ENCODE peak calls at places on chromosome X, in six cellular contexts. W is right atrium auricular region, Z is tibial nerve, B is epithelial cell of proximal tubule, Q is BE2C, A is A549. T is an unnamed sample.

GRCh38 chrX:150525061-150525919 is 43.1 kb upstream of the MTM1 start:
- DNase-seq in A (no peak), B (no peak), Q (no peak), Z (no peak), W (no peak), T (no peak)

GRCh38 chrX:9786839-9787635 is 808 bp downstream of the SHROOM2 start:
- DNase-seq in Q (no peak), A (no peak), W (no peak), B (no peak), Z (no peak), T (no peak)

GRCh38 chrX:152600853-152601635 is 36.7 kb upstream of the GABRQ start:
- DNase-seq in Q (no peak), W (no peak), Z (no peak), B (no peak), A (no peak), T (peak; percentile 5)

GRCh38 chrX:17668929-17669328 is 68.4 kb upstream of the SCML1 start:
- DNase-seq in A (no peak), W (no peak), Z (no peak), Q (no peak), B (no peak), T (no peak)

GRCh38 chrX:20315140-20315539 is 48.4 kb upstream of the RPS6KA3 start:
- DNase-seq in W (no peak), A (no peak), B (no peak), Q (no peak), Z (no peak), T (no peak)

GRCh38 chrX:101291204-101291603 is at the start of gene TAF7L:
- DNase-seq in A (no peak), W (no peak), B (no peak), Z (no peak), Q (no peak), T (no peak)

GRCh38 chrX:134544614-134545255 is 84.8 kb downstream of the HPRT1 start:
- DNase-seq in Q (no peak), B (no peak), W (peak; percentile 44), Z (no peak), A (no peak), T (peak; percentile 53)

GRCh38 chrX:28802625-28803024 is 215.4 kb downstream of the IL1RAPL1 start:
- DNase-seq in Z (no peak), B (no peak), A (no peak), W (no peak), Q (no peak), T (no peak)

GRCh38 chrX:41110801-41111625 is 25.8 kb downstream of the USP9X start:
- DNase-seq in A (no peak), Z (no peak), W (no peak), Q (no peak), B (no peak), T (no peak)

GRCh38 chrX:45668686-45669443 is 468.2 kb upstream of the DIPK2B start:
- DNase-seq in Z (no peak), Q (no peak), A (no peak), W (no peak), B (no peak), T (no peak)

GRCh38 chrX:63250253-63250868 is 100.8 kb downstream of the SPIN4 start:
- DNase-seq in A (peak; percentile 4), Z (no peak), B (peak; percentile 30), Q (peak; percentile 50), W (no peak), T (peak; percentile 35)

GRCh38 chrX:46642145-46642544 is 68.6 kb downstream of the CHST7 start:
- DNase-seq in W (no peak), Z (no peak), B (no peak), Q (no peak), A (peak; percentile 7), T (no peak)

GRCh38 chrX:4091046-4091760 is 377.8 kb upstream of the PRKX start:
- DNase-seq in Z (no peak), B (no peak), A (no peak), Q (no peak), W (no peak), T (no peak)

GRCh38 chrX:105608745-105609144 is 213.6 kb upstream of the NRK start:
- DNase-seq in A (no peak), B (no peak), Z (no peak), Q (no peak), W (no peak), T (no peak)

GRCh38 chrX:1378306-1378758 is 13.6 kb downstream of the SLC25A6 start:
- DNase-seq in Q (no peak), A (no peak), B (no peak), W (no peak), Z (no peak), T (no peak)

GRCh38 chrX:39726810-39727209 is 370.9 kb downstream of the BCOR start:
- DNase-seq in Z (no peak), Q (peak; percentile 48), W (no peak), A (no peak), B (no peak), T (no peak)

GRCh38 chrX:150610038-150610437 is 41.6 kb downstream of the MTM1 start:
- DNase-seq in A (no peak), W (no peak), Q (no peak), Z (no peak), B (no peak), T (no peak)

GRCh38 chrX:47568656-47569295 is 7.8 kb downstream of the ARAF start:
- DNase-seq in A (peak; percentile 29), Q (peak; percentile 37), B (no peak), Z (no peak), W (no peak), T (peak; percentile 24)

GRCh38 chrX:39309721-39310152 is 508.5 kb downstream of the MID1IP1 start:
- DNase-seq in W (no peak), Z (no peak), B (no peak), Q (peak; percentile 19), A (no peak), T (peak; percentile 6)

GRCh38 chrX:150506020-150506419 is 62.4 kb upstream of the MTM1 start:
- DNase-seq in Z (no peak), B (no peak), W (no peak), Q (no peak), A (no peak), T (no peak)

GRCh38 chrX:104565791-104566687 is at the start of gene IL1RAPL2:
- DNase-seq in B (no peak), Q (peak; percentile 28), W (no peak), A (peak; percentile 38), Z (no peak), T (peak; percentile 68)

GRCh38 chrX:84187501-84188319 is at the start of gene RPS6KA6:
- DNase-seq in Q (peak; percentile 58), A (peak; percentile 17), W (no peak), Z (no peak), B (no peak), T (peak; percentile 63)

GRCh38 chrX:84189125-84189524 is 1.1 kb upstream of the RPS6KA6 start:
- DNase-seq in Z (no peak), W (no peak), B (no peak), Q (no peak), A (no peak), T (no peak)

GRCh38 chrX:84188320-84188834 is 378 bp upstream of the RPS6KA6 start:
- DNase-seq in A (peak; percentile 48), Q (peak; percentile 78), Z (no peak), B (no peak), W (no peak), T (peak; percentile 71)

GRCh38 chrX:84182521-84182920 is 5.5 kb downstream of the RPS6KA6 start:
- DNase-seq in B (no peak), Z (no peak), Q (no peak), A (no peak), W (no peak), T (no peak)

DNA sequence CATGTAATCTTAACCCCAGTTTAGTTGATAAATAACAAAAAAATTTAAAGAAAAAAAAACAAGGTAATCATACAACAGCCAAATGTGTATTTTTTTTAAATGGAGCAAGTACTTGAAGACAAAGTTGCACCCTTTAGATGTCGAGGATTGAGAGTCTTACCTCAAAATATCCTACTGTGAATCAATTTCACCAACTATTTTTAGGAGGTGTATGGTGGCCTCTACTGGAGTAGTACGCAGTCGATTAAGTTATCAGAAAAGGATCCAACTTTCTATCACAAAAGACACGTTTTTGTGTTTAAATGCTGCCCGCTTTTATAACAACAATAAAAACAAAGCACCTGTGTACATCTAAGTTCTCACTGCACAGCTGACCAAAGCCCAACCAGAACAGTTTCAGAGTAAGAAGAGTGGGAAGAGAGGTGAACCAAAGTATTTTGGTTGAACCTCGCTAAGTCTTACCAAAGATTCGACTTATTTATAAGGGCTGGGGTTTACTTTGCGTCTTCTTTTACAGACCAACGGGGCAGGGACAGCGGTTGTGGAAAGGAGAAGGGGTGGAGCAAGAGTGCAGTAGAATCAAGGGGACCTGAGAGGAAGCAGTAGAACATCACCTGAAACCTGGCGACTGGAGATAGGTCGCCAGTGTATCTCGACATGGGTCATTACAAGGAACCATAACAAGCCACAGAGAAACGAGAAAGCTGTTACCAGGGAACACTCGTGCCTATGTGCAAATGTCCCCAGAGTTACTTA is 1.2 kb downstream of the RPS6KA6 start:
- DNase-seq in W (no peak), Z (no peak), A (peak; percentile 3), Q (peak; percentile 6), B (no peak), T (peak; percentile 2)
- TF ChIP-seq CTCF in W (no peak), Z (no peak), A (no peak), Q (no peak), B (no peak), T (no peak)

GRCh38 chrX:107626916-107627315 is 1.4 kb upstream of the PRPS1 start:
- DNase-seq in A (no peak), B (no peak), Z (no peak), Q (no peak), W (no peak), T (no peak)

GRCh38 chrX:107628662-107629532 is 587 bp downstream of the PRPS1 start:
- DNase-seq in B (no peak), Q (peak; percentile 30), Z (no peak), W (no peak), A (peak; percentile 64), T (peak; percentile 15)

GRCh38 chrX:107627792-107628661 is at the start of gene PRPS1:
- DNase-seq in B (peak; percentile 59), A (peak; percentile 91), W (peak; percentile 92), Q (peak; percentile 90), Z (peak; percentile 81), T (peak; percentile 89)

GRCh38 chrX:107630031-107630689 is 1.9 kb downstream of the PRPS1 start:
- DNase-seq in Z (no peak), W (no peak), A (no peak), B (no peak), Q (no peak), T (no peak)

DNA sequence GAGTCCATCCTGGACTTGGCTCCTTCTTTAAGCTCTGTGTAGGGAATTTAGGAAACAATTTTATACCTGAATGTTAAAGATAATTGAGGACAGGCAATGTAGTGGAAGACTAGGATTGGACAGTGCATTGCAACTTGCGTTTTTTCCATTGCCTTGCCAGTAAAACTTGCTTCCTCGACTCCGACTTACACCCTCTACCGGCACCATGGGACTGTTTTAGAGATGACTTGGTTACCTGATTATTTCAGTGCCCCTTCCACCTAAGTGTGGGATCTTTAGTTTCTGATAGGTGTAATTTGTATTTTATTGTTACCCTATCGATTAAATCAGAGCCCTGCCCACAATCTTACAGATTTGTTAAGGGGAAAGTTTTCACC is 1.2 kb downstream of the PRPS1 start:
- DNase-seq in Z (no peak), A (peak; percentile 51), W (no peak), B (no peak), Q (peak; percentile 15), T (no peak)
- TF ChIP-seq CTCF in Z (no peak), A (peak; percentile 32), W (no peak), B (peak; percentile 38), Q (peak; percentile 42), T (no peak)

GRCh38 chrX:22192419-22193086 is 80.2 kb upstream of the CBLL2 start:
- DNase-seq in A (peak; percentile 25), Z (peak; percentile 52), W (peak; percentile 69), B (peak; percentile 15), Q (peak; percentile 63), T (peak; percentile 69)
- TF ChIP-seq CTCF in A (peak; percentile 66), Z (peak; percentile 61), W (peak; percentile 80), B (peak; percentile 67), Q (peak; percentile 68), T (peak; percentile 79)

GRCh38 chrX:107849747-107850478 is 24.2 kb downstream of the MID2 start:
- DNase-seq in Z (no peak), A (no peak), B (no peak), W (no peak), Q (no peak), T (no peak)
- TF ChIP-seq CTCF in Z (no peak), A (no peak), B (peak; percentile 35), W (no peak), Q (peak; percentile 11), T (no peak)

T was measured in nephron progenitor cell.